ENCODE peak calls at places on chromosome 4, in five cellular contexts. Q is GM12878, O is HCT116, Y is H1, D is HepG2. S is an unnamed sample.

GRCh38 chr4:107693132-107693531 is 26.9 kb downstream of the PAPSS1 start:
- DNase-seq in Q (no peak), O (no peak), Y (no peak), D (no peak), S (no peak)

GRCh38 chr4:154908168-154908567 is 127.1 kb downstream of the RBM46 start:
- DNase-seq in Q (no peak), O (no peak), Y (no peak), D (no peak), S (no peak)

GRCh38 chr4:69830529-69831269 is 29.2 kb downstream of the SULT1E1 start:
- DNase-seq in Q (no peak), O (no peak), Y (no peak), D (peak), S (no peak)

GRCh38 chr4:153243464-153243863 is 39.2 kb downstream of the TRIM2 start:
- DNase-seq in Q (no peak), O (no peak), Y (no peak), D (no peak), S (no peak)

GRCh38 chr4:165540206-165540865 is 161.5 kb downstream of the CPE start:
- DNase-seq in Q (no peak), O (no peak), Y (no peak), D (no peak), S (no peak)

GRCh38 chr4:48025005-48025404 is 8.4 kb downstream of the NIPAL1 start:
- DNase-seq in Q (no peak), O (no peak), Y (no peak), D (no peak), S (no peak)

GRCh38 chr4:27087306-27088045 is 226.8 kb downstream of the STIM2 start:
- DNase-seq in Q (no peak), O (no peak), Y (no peak), D (no peak), S (no peak)

GRCh38 chr4:150821641-150822040 is 193.4 kb downstream of the LRBA start:
- DNase-seq in Q (no peak), O (no peak), Y (no peak), D (no peak), S (no peak)

DNA sequence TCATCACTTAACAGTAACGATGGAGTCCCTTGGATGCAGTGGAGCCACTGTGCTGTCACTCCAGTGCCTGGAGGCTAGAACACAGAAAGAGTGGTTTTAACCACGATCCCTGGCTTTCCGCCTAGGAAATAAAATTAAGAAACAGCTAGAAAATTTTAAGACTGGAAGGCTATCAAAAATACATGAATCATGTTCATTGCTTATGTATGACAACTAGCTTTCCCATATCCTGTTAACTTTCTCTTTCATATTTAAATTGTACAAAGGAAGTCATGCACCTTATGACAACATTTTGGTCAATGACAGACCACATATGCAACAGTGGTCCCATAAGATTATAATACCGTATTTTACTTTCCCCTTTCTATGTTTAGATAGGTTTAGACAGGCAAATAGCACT is 115.1 kb downstream of the GALNTL6 start:
- DNase-seq in Q (no peak), O (no peak), Y (no peak), D (no peak), S (no peak)
- TF ChIP-seq JUND in Q (no peak), O (no peak), Y (no peak), D (no peak), S (no peak)

DNA sequence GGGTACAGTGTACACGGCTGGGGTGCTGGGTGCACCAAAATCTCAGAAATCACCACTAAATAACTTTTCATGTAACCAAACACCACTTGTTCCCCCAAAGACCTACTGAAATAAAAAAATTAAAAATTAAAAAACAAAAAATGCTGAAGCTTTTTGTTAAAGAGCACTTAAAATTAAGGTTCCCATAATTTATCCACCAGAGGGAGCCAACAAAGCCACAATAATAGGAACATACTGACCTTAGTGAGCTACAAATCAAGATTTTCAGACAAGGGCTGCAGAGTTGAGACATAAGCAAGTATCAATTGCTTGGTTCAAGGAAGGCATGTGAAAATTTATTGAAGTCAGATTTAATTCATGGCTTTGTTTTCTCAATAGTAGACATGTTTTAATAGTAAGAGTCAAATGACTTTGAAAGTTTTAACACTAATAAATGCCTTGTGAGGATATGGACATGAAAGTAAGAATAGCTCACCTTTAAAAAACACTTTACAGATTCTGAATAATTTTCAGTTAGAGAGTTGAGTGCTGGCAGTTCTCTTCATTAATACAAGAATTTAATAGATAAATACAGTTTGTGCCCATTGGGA is 43.0 kb upstream of the SCOC start:
- DNase-seq in Q (no peak), O (peak), Y (no peak), D (peak), S (peak)
- TF ChIP-seq SP1 in Q (no peak), O (no peak), Y (no peak), D (no peak), S (no peak)

GRCh38 chr4:124111922-124112321 is 600.6 kb downstream of the ANKRD50 start:
- DNase-seq in Q (no peak), O (peak), Y (peak), D (peak), S (peak)
- TF ChIP-seq JUND in Q (no peak), O (no peak), Y (no peak), D (no peak), S (no peak)

GRCh38 chr4:119026662-119027444 is 108.8 kb upstream of the MYOZ2 start:
- DNase-seq in Q (no peak), O (no peak), Y (no peak), D (no peak), S (no peak)
- TF ChIP-seq SP1 in Q (no peak), O (no peak), Y (no peak), D (no peak), S (no peak)

S was measured in K562.